ENCODE peak calls at places on chromosomes 16 and 17, in four cellular contexts. G is WERI-Rb-1, C is thyroid gland, M is body of pancreas. N is an unnamed sample.
A peak's percentile ranks its signal among the peaks of the same experiment; 100 is the strongest.

GRCh38 chr16:60818471-60818870 is 1217.8 kb downstream of the CDH8 start:
- DNase-seq in G (no peak), C (no peak), M (no peak), N (no peak)

GRCh38 chr17:55305321-55306087 is 40.7 kb downstream of the HLF start:
- DNase-seq in G (no peak), C (no peak), M (no peak), N (no peak)

GRCh38 chr17:67950945-67951344 is 45.3 kb downstream of the C17orf58 start:
- DNase-seq in G (no peak), C (no peak), M (no peak), N (no peak)

GRCh38 chr16:55976815-55977214 is 101.6 kb upstream of the CES5A start:
- DNase-seq in G (no peak), C (no peak), M (no peak), N (no peak)

GRCh38 chr17:65249774-65250173 is 112.6 kb downstream of the RGS9 start:
- DNase-seq in G (no peak), C (no peak), M (no peak), N (no peak)

GRCh38 chr17:19023209-19023999 is 18.8 kb upstream of the FAM83G start:
- DNase-seq in G (no peak), C (no peak), M (no peak), N (no peak)

GRCh38 chr16:86478779-86479178 is 31.5 kb upstream of the FOXF1 start:
- DNase-seq in G (no peak), C (no peak), M (no peak), N (no peak)

GRCh38 chr17:41785091-41785875 is 1.2 kb downstream of the JUP start:
- DNase-seq in G (no peak), C (no peak), M (no peak), N (no peak)

GRCh38 chr17:71163121-71163812 is 957.6 kb upstream of the SOX9 start:
- DNase-seq in G (no peak), C (peak; percentile 55), M (peak; percentile 93), N (no peak)

GRCh38 chr16:56632160-56632847 is at the start of gene MT1M:
- DNase-seq in G (no peak), C (peak; percentile 72), M (peak; percentile 79), N (no peak)

GRCh38 chr17:73642659-73643011 is 1.6 kb downstream of the SDK2 start:
- DNase-seq in G (no peak), C (no peak), M (no peak), N (no peak)

GRCh38 chr17:77824780-77825280 is 133.7 kb upstream of the TNRC6C start:
- DNase-seq in G (no peak), C (no peak), M (no peak), N (no peak)

GRCh38 chr16:85984947-85985451 is 86.0 kb downstream of the IRF8 start:
- DNase-seq in G (no peak), C (no peak), M (peak; percentile 33), N (no peak)

GRCh38 chr17:59914274-59914854 is 21.4 kb downstream of the RPS6KB1 start:
- DNase-seq in G (no peak), C (no peak), M (peak; percentile 21), N (no peak)

GRCh38 chr17:54967621-54968258 is 714 bp downstream of the COX11 start:
- DNase-seq in G (peak; percentile 39), C (peak; percentile 8), M (peak; percentile 17), N (no peak)

GRCh38 chr17:75813081-75814020 is 28.7 kb downstream of the UNK start:
- DNase-seq in G (no peak), C (no peak), M (no peak), N (no peak)

GRCh38 chr16:65414284-65414984 is 292.6 kb upstream of the CDH11 start:
- DNase-seq in G (no peak), C (no peak), M (peak; percentile 2), N (no peak)

GRCh38 chr16:67883872-67884261 is 818 bp upstream of the NRN1L start:
- DNase-seq in G (peak; percentile 66), C (peak; percentile 73), M (peak; percentile 70), N (no peak)

GRCh38 chr17:14094676-14095075 is 25.4 kb downstream of the COX10 start:
- DNase-seq in G (no peak), C (no peak), M (no peak), N (no peak)

GRCh38 chr17:74924250-74924948 is at the start of gene OTOP2:
- DNase-seq in G (no peak), C (no peak), M (peak; percentile 43), N (no peak)

GRCh38 chr17:76243826-76244679 is 3.8 kb upstream of the RNF157 start:
- DNase-seq in G (no peak), C (no peak), M (no peak), N (no peak)

DNA sequence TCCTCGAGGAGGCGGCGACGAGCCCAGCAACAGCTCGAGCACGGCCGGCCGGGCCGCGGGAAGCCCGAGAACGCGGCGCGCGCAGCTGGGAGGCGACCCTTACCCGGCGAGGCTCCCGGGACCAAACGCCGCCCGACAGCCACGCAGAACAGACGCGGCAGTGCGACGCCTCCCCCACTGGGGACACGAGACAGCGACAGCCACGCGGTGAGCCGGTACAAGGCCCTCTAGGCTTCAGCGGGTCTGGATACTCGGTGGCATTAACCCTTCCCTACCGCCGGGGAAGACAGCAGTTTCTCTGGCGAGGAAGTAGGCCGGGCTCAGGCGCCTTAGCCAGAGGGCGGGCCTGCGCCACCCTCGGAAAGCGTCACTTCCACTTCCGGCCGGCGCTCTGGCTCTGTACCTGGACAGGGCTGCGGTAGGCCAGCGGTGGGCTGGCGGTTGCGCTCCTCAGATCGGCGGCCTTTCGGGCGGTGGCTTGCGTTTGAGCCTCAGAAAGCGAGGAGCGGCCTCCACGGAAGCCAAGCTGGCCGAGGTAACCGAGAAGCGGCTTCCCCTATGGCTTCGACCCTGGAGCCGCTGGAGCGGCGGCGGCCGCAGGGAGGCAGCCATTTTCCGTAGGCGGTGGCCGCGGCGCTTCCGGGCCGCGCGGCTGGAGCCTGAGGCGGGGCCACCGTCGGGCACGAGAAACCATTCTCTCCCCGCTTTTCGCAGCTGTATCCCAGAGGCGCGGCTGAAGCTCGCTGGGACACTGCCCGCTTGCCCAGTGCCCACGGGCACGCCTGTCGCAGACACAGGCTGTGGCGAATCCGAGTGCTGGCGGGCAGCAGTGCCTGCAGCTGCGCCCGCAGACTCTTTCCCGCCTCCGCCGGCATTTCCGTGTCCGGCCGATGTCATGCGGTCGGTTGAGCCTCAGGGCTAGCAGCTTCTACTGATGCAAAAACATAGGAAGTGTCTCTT is at the start of the genes TIGD7 and ZNF75A:
- DNase-seq in G (peak; percentile 96), C (peak; percentile 90), M (peak; percentile 85), N (peak; percentile 35)
- H3K9me3 ChIP-seq in G (peaks cover 3% of the 10 kb centered on the region), C (no peaks in the 10 kb centered on the region), M (peaks cover 49% of the 10 kb centered on the region), N (peaks cover 94% of the 10 kb centered on the region)

DNA sequence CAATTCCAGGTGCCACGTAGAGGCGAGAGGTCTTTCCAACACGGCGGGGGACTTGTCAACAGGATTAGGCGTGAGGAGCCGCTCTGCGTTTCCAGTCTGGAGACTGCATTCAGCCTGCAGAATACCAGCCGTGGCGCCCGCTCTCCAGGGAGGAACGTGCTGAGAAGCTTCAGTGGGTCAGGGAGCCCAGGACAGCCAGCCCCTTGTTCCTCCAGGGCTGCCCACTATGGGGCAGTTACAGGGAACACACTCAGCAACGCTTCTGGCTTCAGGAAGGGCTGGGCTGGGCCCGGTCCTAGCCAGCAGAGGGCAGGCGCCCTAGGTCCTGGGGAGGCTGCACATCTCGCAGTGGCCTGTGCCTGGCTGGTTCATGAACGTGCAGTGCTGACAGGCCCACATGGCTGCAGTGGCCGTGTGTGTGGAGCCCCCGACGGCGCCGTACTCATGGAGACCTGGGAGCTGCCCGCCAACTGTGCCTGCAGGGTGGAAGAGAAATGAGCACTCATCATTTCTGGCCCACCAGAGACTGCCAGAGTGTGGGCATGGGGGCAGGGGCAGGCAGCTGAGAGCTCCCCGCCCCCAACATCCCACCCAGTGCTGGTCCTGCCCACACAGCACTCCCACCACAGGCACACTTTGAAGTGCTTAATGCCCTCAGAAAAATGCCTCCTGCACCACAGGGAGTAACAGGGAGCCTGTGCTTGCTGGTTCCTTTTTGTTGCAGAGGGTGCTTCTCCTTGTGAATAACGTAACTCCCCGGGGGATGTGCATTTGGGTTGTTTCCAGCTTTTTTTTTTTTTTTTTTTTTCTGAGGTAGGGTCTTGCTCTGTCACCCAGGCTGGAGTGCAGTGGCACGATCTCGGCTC is 7.0 kb upstream of the FAAP100 start:
- DNase-seq in G (no peak), C (no peak), M (no peak), N (no peak)
- H3K27ac ChIP-seq in G (no peak overlapping the region), C (no peak overlapping the region), M (no peak overlapping the region), N (no peak overlapping the region)

GRCh38 chr17:11981862-11982261 is 15.4 kb downstream of the ZNF18 start:
- DNase-seq in G (no peak), C (no peak), M (no peak), N (no peak)
- H3K9me3 ChIP-seq in G (no peaks in the 10 kb centered on the region), C (no peaks in the 10 kb centered on the region), M (no peaks in the 10 kb centered on the region), N (no peaks in the 10 kb centered on the region)

GRCh38 chr16:57636184-57636583 is 7.8 kb downstream of the ADGRG1 start:
- DNase-seq in G (no peak), C (no peak), M (no peak), N (no peak)

GRCh38 chr16:57633383-57634064 is 5.1 kb downstream of the ADGRG1 start:
- DNase-seq in G (no peak), C (no peak), M (no peak), N (no peak)

GRCh38 chr16:57635266-57636097 is 7.1 kb downstream of the ADGRG1 start:
- DNase-seq in G (no peak), C (no peak), M (peak; percentile 65), N (no peak)

GRCh38 chr16:57632568-57632967 is 4.1 kb downstream of the ADGRG1 start:
- DNase-seq in G (peak; percentile 37), C (no peak), M (no peak), N (no peak)

DNA sequence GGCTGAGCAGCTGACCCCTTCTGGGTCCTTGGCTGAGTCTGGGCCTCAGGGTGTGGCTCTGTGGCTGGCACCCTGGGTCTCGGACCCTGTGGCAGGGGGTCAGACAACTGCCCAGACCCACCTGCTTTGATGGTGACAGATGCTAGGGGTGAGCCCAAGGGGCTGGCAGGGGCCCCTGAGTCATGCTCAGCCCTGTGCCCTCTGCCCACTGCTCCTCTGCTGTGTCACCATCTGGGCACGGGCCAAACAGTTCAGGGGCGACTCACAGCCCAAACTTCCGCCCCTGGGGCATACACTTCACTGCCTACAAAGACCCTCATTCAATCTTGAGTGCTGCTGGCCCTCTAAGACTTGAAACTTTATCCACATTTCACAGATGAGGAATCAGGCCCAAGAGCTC is 5.7 kb downstream of the ADGRG1 start:
- DNase-seq in G (no peak), C (peak; percentile 70), M (no peak), N (no peak)
- H3K27ac ChIP-seq in G (no peak overlapping the region), C (peak overlapping the region; percentile 99), M (no peak overlapping the region), N (no peak overlapping the region)

DNA sequence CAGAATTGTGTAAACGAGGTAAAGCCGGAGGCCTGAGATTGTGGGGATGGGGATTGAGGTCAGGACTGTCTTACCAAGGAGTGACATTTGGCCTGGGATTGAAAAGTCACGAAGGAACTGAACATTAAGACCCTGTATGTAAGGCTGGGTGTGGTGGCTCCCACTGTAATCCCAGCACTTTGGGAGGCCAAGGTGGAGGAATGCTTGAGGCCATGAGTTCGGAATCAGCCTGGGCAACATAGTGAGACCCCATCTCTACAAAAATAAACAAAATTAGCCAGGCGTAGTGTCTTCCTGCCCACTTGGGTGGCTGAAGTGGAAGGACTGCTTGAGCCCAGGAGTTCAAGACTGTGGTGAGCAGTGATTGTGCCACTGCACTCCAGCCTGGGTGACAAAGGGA is 75.5 kb downstream of the JPH3 start:
- DNase-seq in G (no peak), C (no peak), M (no peak), N (no peak)
- H3K9me3 ChIP-seq in G (no peaks in the 10 kb centered on the region), C (no peaks in the 10 kb centered on the region), M (no peaks in the 10 kb centered on the region), N (no peaks in the 10 kb centered on the region)